ENCODE peak calls at places on chromosome 13, in ten cellular contexts. V is breast epithelium, E is OCI-LY7, K is foreskin fibroblast, J is heart left ventricle, T is pancreas, O is adipocyte, N is choroid plexus epithelial cell, W is cardiac muscle cell, D is aorta. C is an unnamed sample.
A peak's percentile ranks its signal among the peaks of the same experiment; 100 is the strongest.

GRCh38 chr13:100269837-100270236 is 180.9 kb downstream of the PCCA start:
- DNase-seq in V (peak; percentile 28), E (no peak), K (peak; percentile 80), J (peak; percentile 81), T (peak; percentile 61), O (peak; percentile 31), N (peak; percentile 92), W (no peak), D (peak; percentile 87), C (peak; percentile 86)

GRCh38 chr13:87923713-87924112 is 252.5 kb downstream of the SLITRK5 start:
- DNase-seq in V (no peak), E (no peak), K (no peak), J (no peak), T (no peak), O (no peak), N (no peak), W (no peak), D (no peak), C (no peak)

GRCh38 chr13:33610471-33611015 is 207.4 kb upstream of the RFC3 start:
- DNase-seq in V (no peak), E (no peak), K (no peak), J (peak; percentile 85), T (no peak), O (no peak), N (peak; percentile 5), W (no peak), D (peak; percentile 79), C (no peak)

GRCh38 chr13:30398601-30399072 is 23.7 kb upstream of the UBE2L5 start:
- DNase-seq in V (no peak), E (no peak), K (no peak), J (no peak), T (no peak), O (no peak), N (no peak), W (no peak), D (no peak), C (no peak)

GRCh38 chr13:93375491-93375890 is 148.9 kb downstream of the GPC6 start:
- DNase-seq in V (no peak), E (no peak), K (no peak), J (no peak), T (no peak), O (no peak), N (no peak), W (no peak), D (no peak), C (no peak)

GRCh38 chr13:93951153-93951552 is 528.3 kb downstream of the DCT start:
- DNase-seq in V (no peak), E (no peak), K (no peak), J (no peak), T (no peak), O (peak; percentile 27), N (peak; percentile 60), W (no peak), D (no peak), C (no peak)

GRCh38 chr13:107765724-107766436 is 449.5 kb downstream of the LIG4 start:
- DNase-seq in V (no peak), E (no peak), K (no peak), J (no peak), T (no peak), O (peak; percentile 35), N (peak; percentile 46), W (no peak), D (no peak), C (no peak)

GRCh38 chr13:100721885-100722512 is 47.4 kb upstream of the TMTC4 start:
- DNase-seq in V (no peak), E (peak; percentile 39), K (peak; percentile 31), J (no peak), T (peak; percentile 67), O (peak; percentile 79), N (peak; percentile 72), W (peak; percentile 70), D (no peak), C (peak; percentile 26)

GRCh38 chr13:98482476-98483444 is 94.1 kb downstream of the STK24 start:
- DNase-seq in V (peak; percentile 57), E (peak; percentile 20), K (peak; percentile 81), J (peak; percentile 87), T (peak; percentile 84), O (peak; percentile 20), N (peak; percentile 73), W (peak; percentile 77), D (peak; percentile 81), C (peak; percentile 43)

GRCh38 chr13:67736646-67737420 is 506.7 kb upstream of the PCDH9 start:
- DNase-seq in V (no peak), E (peak; percentile 1), K (peak; percentile 30), J (no peak), T (no peak), O (peak; percentile 86), N (peak; percentile 78), W (peak; percentile 64), D (no peak), C (peak; percentile 89)

GRCh38 chr13:19618925-19619324 is 14.5 kb upstream of the MPHOSPH8 start:
- DNase-seq in V (no peak), E (peak; percentile 32), K (peak; percentile 30), J (no peak), T (no peak), O (peak; percentile 50), N (peak; percentile 69), W (no peak), D (no peak), C (no peak)

GRCh38 chr13:61188057-61188456 is 227.6 kb downstream of the PCDH20 start:
- DNase-seq in V (no peak), E (no peak), K (no peak), J (no peak), T (no peak), O (no peak), N (no peak), W (no peak), D (no peak), C (no peak)

GRCh38 chr13:34107814-34108213 is 289.9 kb downstream of the RFC3 start:
- DNase-seq in V (no peak), E (no peak), K (peak; percentile 5), J (no peak), T (no peak), O (peak; percentile 26), N (peak; percentile 10), W (no peak), D (no peak), C (peak; percentile 26)

GRCh38 chr13:98678741-98679140 is 73.7 kb downstream of the SLC15A1 start:
- DNase-seq in V (no peak), E (no peak), K (no peak), J (no peak), T (no peak), O (no peak), N (no peak), W (no peak), D (no peak), C (no peak)

GRCh38 chr13:68667863-68668262 is 1437.7 kb upstream of the PCDH9 start:
- DNase-seq in V (no peak), E (no peak), K (no peak), J (no peak), T (no peak), O (no peak), N (no peak), W (no peak), D (no peak), C (no peak)

GRCh38 chr13:39682788-39683187 is 27.3 kb downstream of the COG6 start:
- DNase-seq in V (no peak), E (peak; percentile 12), K (no peak), J (no peak), T (no peak), O (no peak), N (no peak), W (no peak), D (no peak), C (no peak)

GRCh38 chr13:84297246-84297645 is 415.0 kb upstream of the SLITRK1 start:
- DNase-seq in V (no peak), E (no peak), K (no peak), J (no peak), T (no peak), O (no peak), N (no peak), W (no peak), D (no peak), C (no peak)

GRCh38 chr13:41914552-41914951 is 46.4 kb downstream of the VWA8 start:
- DNase-seq in V (no peak), E (no peak), K (no peak), J (no peak), T (no peak), O (no peak), N (no peak), W (no peak), D (no peak), C (no peak)

GRCh38 chr13:79398915-79399314 is 7.1 kb downstream of the RBM26 start:
- DNase-seq in V (no peak), E (no peak), K (no peak), J (no peak), T (no peak), O (no peak), N (peak; percentile 36), W (no peak), D (no peak), C (no peak)

GRCh38 chr13:79678100-79678499 is 197.1 kb downstream of the NDFIP2 start:
- DNase-seq in V (no peak), E (no peak), K (peak; percentile 14), J (no peak), T (no peak), O (peak; percentile 22), N (peak; percentile 30), W (no peak), D (no peak), C (no peak)

GRCh38 chr13:109271061-109271460 is 515.3 kb downstream of the IRS2 start:
- DNase-seq in V (no peak), E (no peak), K (no peak), J (no peak), T (no peak), O (no peak), N (no peak), W (no peak), D (no peak), C (no peak)

GRCh38 chr13:113816925-113817859 is 46.7 kb downstream of the GAS6 start:
- DNase-seq in V (peak; percentile 94), E (peak; percentile 83), K (peak; percentile 91), J (peak; percentile 88), T (peak; percentile 93), O (peak; percentile 90), N (peak; percentile 89), W (peak; percentile 90), D (peak; percentile 94), C (peak; percentile 45)
- H3K4me3 ChIP-seq in V (no peak overlapping the region), E (peak overlapping the region; percentile 98), K (no peak overlapping the region), J (peak overlapping the region; percentile 8), T (no peak overlapping the region), O (no peak overlapping the region), N (no peak overlapping the region), W (no peak overlapping the region), D (no peak overlapping the region), C (no peak overlapping the region)

GRCh38 chr13:97226013-97226412 is 3.9 kb downstream of the MBNL2 start:
- DNase-seq in V (no peak), E (peak; percentile 11), K (no peak), J (no peak), T (peak; percentile 59), O (no peak), N (no peak), W (no peak), D (no peak), C (no peak)
- H3K4me3 ChIP-seq in V (peak overlapping the region; percentile 85), E (peak overlapping the region; percentile 89), K (peak overlapping the region; percentile 86), J (peak overlapping the region; percentile 73), T (no peak overlapping the region), O (peak overlapping the region; percentile 97), N (peak overlapping the region; percentile 70), W (no peak overlapping the region), D (peak overlapping the region; percentile 96), C (peak overlapping the region; percentile 74)

GRCh38 chr13:35743165-35743564 is 266.7 kb upstream of the MAB21L1 start:
- DNase-seq in V (no peak), E (no peak), K (no peak), J (no peak), T (no peak), O (no peak), N (no peak), W (no peak), D (no peak), C (no peak)
- H3K4me3 ChIP-seq in V (no peak overlapping the region), E (no peak overlapping the region), K (no peak overlapping the region), J (no peak overlapping the region), T (no peak overlapping the region), O (no peak overlapping the region), N (no peak overlapping the region), W (no peak overlapping the region), D (no peak overlapping the region), C (no peak overlapping the region)

GRCh38 chr13:75256922-75257321 is 225.0 kb downstream of the TBC1D4 start:
- DNase-seq in V (no peak), E (no peak), K (no peak), J (no peak), T (no peak), O (no peak), N (peak; percentile 27), W (no peak), D (no peak), C (no peak)
- H3K4me3 ChIP-seq in V (no peak overlapping the region), E (no peak overlapping the region), K (no peak overlapping the region), J (no peak overlapping the region), T (no peak overlapping the region), O (no peak overlapping the region), N (no peak overlapping the region), W (no peak overlapping the region), D (no peak overlapping the region), C (no peak overlapping the region)

C was measured in skeletal muscle cell.